ENCODE peak calls at places on chromosomes 4 and X, in five cellular contexts. One of them, this sample, is unnamed.

GRCh38 chr4:171599628-171600027 is 213.6 kb upstream of the GALNTL6 start:
- DNase-seq in H9: no peak
- DNase-seq in trophoblast cell: no peak
- DNase-seq in H1: no peak
- DNase-seq in IMR-90: no peak
- DNase-seq in this sample: no peak

GRCh38 chr4:77801260-77801608 is 17.9 kb downstream of the CNOT6L start:
- DNase-seq in H9: no peak
- DNase-seq in H1: no peak
- DNase-seq in IMR-90: no peak
- DNase-seq in trophoblast cell: no peak
- DNase-seq in this sample: no peak

GRCh38 chr4:143514432-143514831 is 930 bp downstream of the SMARCA5 start:
- DNase-seq in H1: peak
- DNase-seq in trophoblast cell: peak
- DNase-seq in IMR-90: peak
- DNase-seq in H9: peak
- DNase-seq in this sample: peak

GRCh38 chr4:91113130-91113706 is 986.0 kb downstream of the CCSER1 start:
- DNase-seq in H1: no peak
- DNase-seq in trophoblast cell: peak
- DNase-seq in H9: no peak
- DNase-seq in IMR-90: peak
- DNase-seq in this sample: peak

GRCh38 chr4:115433501-115433900 is 320.1 kb upstream of the NDST4 start:
- DNase-seq in IMR-90: no peak
- DNase-seq in H9: no peak
- DNase-seq in H1: no peak
- DNase-seq in trophoblast cell: no peak
- DNase-seq in this sample: no peak

GRCh38 chr4:148292596-148293175 is 149.5 kb downstream of the NR3C2 start:
- DNase-seq in H9: no peak
- DNase-seq in trophoblast cell: no peak
- DNase-seq in IMR-90: no peak
- DNase-seq in H1: no peak
- DNase-seq in this sample: no peak

GRCh38 chr4:120922390-120923200 is at the start of gene PRDM5:
- DNase-seq in H9: peak
- DNase-seq in trophoblast cell: peak
- DNase-seq in IMR-90: peak
- DNase-seq in H1: peak
- DNase-seq in this sample: peak

GRCh38 chr4:130306566-130306965 is 1210.6 kb downstream of the C4orf33 start:
- DNase-seq in H9: peak
- DNase-seq in IMR-90: no peak
- DNase-seq in H1: peak
- DNase-seq in trophoblast cell: no peak
- DNase-seq in this sample: no peak

GRCh38 chr4:128379860-128380259 is 92.2 kb upstream of the PGRMC2 start:
- DNase-seq in IMR-90: peak
- DNase-seq in H1: peak
- DNase-seq in H9: peak
- DNase-seq in trophoblast cell: peak
- DNase-seq in this sample: peak

GRCh38 chrX:132180929-132181328 is 38.3 kb downstream of the RAP2C start:
- DNase-seq in H9: no peak
- DNase-seq in H1: no peak
- DNase-seq in IMR-90: no peak
- DNase-seq in trophoblast cell: no peak
- DNase-seq in this sample: no peak

GRCh38 chrX:38817004-38817703 is 15.9 kb downstream of the MID1IP1 start:
- DNase-seq in H9: peak
- DNase-seq in trophoblast cell: no peak
- DNase-seq in H1: no peak
- DNase-seq in IMR-90: peak
- DNase-seq in this sample: peak

GRCh38 chr4:179417357-179417756 is 1975.1 kb upstream of the AGA start:
- DNase-seq in IMR-90: no peak
- DNase-seq in trophoblast cell: no peak
- DNase-seq in H1: no peak
- DNase-seq in H9: no peak
- DNase-seq in this sample: no peak

GRCh38 chr4:172895699-172896098 is 272.9 kb upstream of the GALNT7 start:
- DNase-seq in H1: no peak
- DNase-seq in H9: no peak
- DNase-seq in IMR-90: no peak
- DNase-seq in trophoblast cell: no peak
- DNase-seq in this sample: no peak

GRCh38 chr4:95362906-95363578 is 185.7 kb downstream of the UNC5C start:
- DNase-seq in trophoblast cell: no peak
- DNase-seq in H1: peak
- DNase-seq in H9: peak
- DNase-seq in IMR-90: peak
- DNase-seq in this sample: peak

GRCh38 chr4:36812153-36812552 is 432.4 kb upstream of the NWD2 start:
- DNase-seq in trophoblast cell: no peak
- DNase-seq in IMR-90: no peak
- DNase-seq in H9: no peak
- DNase-seq in H1: no peak
- DNase-seq in this sample: no peak

GRCh38 chr4:138696771-138697170 is 318.8 kb upstream of the NOCT start:
- DNase-seq in trophoblast cell: no peak
- DNase-seq in IMR-90: peak
- DNase-seq in H9: no peak
- DNase-seq in H1: no peak
- DNase-seq in this sample: peak

GRCh38 chrX:155745792-155746191 is 133.0 kb upstream of the TMLHE start:
- DNase-seq in trophoblast cell: no peak
- DNase-seq in H1: no peak
- DNase-seq in H9: no peak
- DNase-seq in IMR-90: peak
- DNase-seq in this sample: peak

GRCh38 chr4:48047421-48047844 is 30.9 kb downstream of the NIPAL1 start:
- DNase-seq in trophoblast cell: no peak
- DNase-seq in H9: no peak
- DNase-seq in IMR-90: no peak
- DNase-seq in H1: no peak
- DNase-seq in this sample: no peak

GRCh38 chrX:2610246-2611170 is 80.6 kb upstream of the CD99 start:
- DNase-seq in trophoblast cell: peak
- DNase-seq in H9: no peak
- DNase-seq in H1: no peak
- DNase-seq in IMR-90: peak
- DNase-seq in this sample: peak

GRCh38 chr4:90833698-90834097 is 706.5 kb downstream of the CCSER1 start:
- DNase-seq in IMR-90: no peak
- DNase-seq in trophoblast cell: no peak
- DNase-seq in H1: no peak
- DNase-seq in H9: peak
- DNase-seq in this sample: no peak

GRCh38 chr4:73867783-73868182 is 1.4 kb upstream of the CXCL1 start:
- DNase-seq in IMR-90: no peak
- DNase-seq in H9: peak
- DNase-seq in trophoblast cell: peak
- DNase-seq in H1: no peak
- DNase-seq in this sample: peak

GRCh38 chrX:21781525-21781924 is 23.6 kb upstream of the SMPX start:
- DNase-seq in trophoblast cell: no peak
- DNase-seq in H1: no peak
- DNase-seq in IMR-90: peak
- DNase-seq in H9: no peak
- DNase-seq in this sample: no peak

GRCh38 chr4:145047151-145047550 is 50.8 kb downstream of the ANAPC10 start:
- DNase-seq in IMR-90: no peak
- DNase-seq in trophoblast cell: no peak
- DNase-seq in H1: no peak
- DNase-seq in H9: no peak
- DNase-seq in this sample: no peak

GRCh38 chr4:40918330-40918729 is 168.6 kb downstream of the NSUN7 start:
- DNase-seq in trophoblast cell: no peak
- DNase-seq in H9: no peak
- DNase-seq in IMR-90: peak
- DNase-seq in H1: no peak
- DNase-seq in this sample: peak

DNA sequence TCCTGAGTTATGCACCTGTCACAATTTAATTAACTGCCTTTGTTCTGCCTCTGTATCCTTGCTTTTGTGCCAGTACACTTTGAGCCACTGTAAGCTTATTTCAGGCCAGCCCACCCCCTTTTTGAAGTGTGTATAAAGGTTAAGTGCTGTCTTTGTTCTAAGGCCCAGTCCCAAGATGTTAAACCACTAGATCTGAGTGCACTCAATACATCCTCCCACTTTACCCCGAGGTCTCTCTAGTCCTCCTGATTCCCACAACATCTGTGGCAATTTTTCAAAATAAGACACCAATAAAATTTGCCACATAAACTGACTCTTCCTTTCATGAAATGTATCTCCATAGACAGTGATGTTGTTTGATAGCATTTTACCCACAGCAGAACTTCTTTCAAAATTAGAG is 124.1 kb upstream of the SPIN4 start:
- DNase-seq in trophoblast cell: no peak
- DNase-seq in IMR-90: no peak
- DNase-seq in H1: no peak
- DNase-seq in H9: no peak
- DNase-seq in this sample: no peak
- H3K14ac ChIP-seq in trophoblast cell: no peak
- H3K14ac ChIP-seq in IMR-90: no peak
- H3K14ac ChIP-seq in H1: no peak
- H3K14ac ChIP-seq in H9: no peak
- H3K14ac ChIP-seq in this sample: no peak

DNA sequence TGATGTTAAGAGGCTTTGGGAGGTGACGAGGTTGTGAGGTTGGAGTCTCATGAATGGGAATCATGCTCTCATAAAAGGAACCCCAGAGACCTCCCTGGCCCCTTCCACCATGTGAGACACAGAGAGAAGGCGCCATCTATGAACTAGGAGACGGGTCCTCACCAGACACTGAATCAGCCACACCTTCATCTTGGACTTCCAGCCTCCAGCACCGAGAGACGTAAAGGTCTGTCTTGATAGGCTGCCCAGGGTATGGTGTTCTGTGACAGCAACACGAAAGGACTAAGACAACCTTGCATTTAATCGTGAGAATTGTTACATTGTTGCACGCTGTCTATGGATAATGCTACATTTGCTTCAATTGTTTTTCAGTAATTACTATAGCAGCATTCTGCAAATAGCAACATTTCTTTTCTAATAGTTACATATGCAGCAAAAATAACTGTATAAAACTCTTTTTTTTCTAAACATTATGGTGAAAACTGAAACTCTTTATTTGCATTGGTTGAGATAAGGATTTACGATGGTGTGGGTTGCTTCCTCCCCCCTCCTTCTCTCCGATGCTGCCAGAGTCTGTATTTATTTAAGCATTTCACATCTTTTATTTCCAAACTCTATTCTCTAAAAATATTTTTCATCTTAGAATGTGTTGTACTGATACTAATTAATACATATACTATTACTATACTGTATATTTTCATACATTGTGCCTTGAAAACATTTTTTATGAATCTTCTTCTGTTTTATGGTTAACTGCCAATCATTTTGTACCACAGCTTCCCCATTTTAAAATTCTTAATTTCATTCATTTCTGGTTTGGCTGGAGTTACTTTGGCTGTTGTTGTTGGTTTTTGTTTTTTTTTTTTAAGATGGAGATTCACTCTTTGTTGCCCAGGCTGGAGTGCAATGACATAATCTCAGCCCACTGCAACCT is 26.4 kb upstream of the AKAP17A start:
- DNase-seq in H1: peak
- DNase-seq in trophoblast cell: no peak
- DNase-seq in IMR-90: no peak
- DNase-seq in H9: no peak
- DNase-seq in this sample: no peak
- H3K18ac ChIP-seq in H1: no peak
- H3K18ac ChIP-seq in trophoblast cell: no peak
- H3K18ac ChIP-seq in IMR-90: no peak
- H3K18ac ChIP-seq in H9: no peak
- H3K18ac ChIP-seq in this sample: no peak

DNA sequence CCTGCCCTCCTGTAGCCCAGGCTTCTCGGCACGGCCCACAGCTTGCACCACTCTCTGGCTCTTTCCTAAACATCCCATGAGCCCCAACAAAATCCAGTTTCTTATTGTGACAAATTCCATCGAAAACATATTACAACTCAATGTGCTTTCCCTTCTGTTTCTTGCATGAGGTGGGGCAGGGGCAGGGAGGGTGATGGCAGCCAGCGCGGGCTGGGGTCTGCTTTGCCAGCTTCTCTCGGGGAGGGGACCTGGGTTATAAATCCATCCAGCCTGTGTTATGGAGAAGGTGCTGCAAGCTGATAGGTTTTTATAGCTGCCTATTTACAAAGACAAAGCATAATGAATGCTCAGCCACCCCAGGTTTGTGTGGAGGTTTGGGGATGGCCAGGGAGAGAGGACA is 21.1 kb downstream of the PPP2R2C start:
- DNase-seq in IMR-90: no peak
- DNase-seq in trophoblast cell: no peak
- DNase-seq in H1: no peak
- DNase-seq in H9: no peak
- DNase-seq in this sample: no peak
- H3K14ac ChIP-seq in IMR-90: no peak
- H3K14ac ChIP-seq in trophoblast cell: no peak
- H3K14ac ChIP-seq in H1: no peak
- H3K14ac ChIP-seq in H9: no peak
- H3K14ac ChIP-seq in this sample: no peak

GRCh38 chr4:84901745-84902283 is 64.7 kb downstream of the WDFY3 start:
- DNase-seq in H1: no peak
- DNase-seq in IMR-90: no peak
- DNase-seq in trophoblast cell: no peak
- DNase-seq in H9: no peak
- DNase-seq in this sample: no peak
- H3K18ac ChIP-seq in H1: no peak
- H3K18ac ChIP-seq in IMR-90: no peak
- H3K18ac ChIP-seq in trophoblast cell: no peak
- H3K18ac ChIP-seq in H9: no peak
- H3K18ac ChIP-seq in this sample: no peak

DNA sequence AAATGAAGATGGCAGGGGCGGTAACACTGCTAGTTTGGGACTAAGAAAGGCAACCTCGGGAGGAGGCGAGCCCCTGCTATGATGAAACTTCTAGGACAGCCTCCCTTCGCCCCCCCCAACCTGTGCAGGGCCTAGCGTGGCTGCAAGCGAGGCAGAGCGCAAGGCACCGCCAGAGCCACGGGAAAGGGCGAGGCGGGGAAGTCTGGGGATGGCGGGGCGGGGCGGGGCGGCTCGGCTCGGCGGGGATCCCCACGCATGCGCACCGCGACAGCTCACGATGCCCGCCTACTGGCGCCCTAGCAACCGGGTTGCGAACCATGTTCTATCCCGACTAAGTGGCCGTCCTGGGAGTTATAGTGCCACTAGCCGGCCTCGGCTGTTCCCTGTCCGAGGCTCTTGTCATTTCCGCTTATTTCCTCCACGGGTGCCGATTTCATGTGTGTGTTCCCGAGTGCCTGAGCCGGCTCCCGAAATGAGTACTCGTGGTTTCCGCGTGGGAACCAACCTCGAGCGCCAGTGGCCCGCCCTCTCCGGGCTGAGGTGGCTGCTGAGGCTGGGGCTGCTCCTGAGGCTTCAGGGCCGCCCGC is 28.7 kb upstream of the RBMX start:
- DNase-seq in H9: peak
- DNase-seq in IMR-90: peak
- DNase-seq in trophoblast cell: peak
- DNase-seq in H1: peak
- DNase-seq in this sample: peak
- H3K14ac ChIP-seq in H9: no peak
- H3K14ac ChIP-seq in IMR-90: no peak
- H3K14ac ChIP-seq in trophoblast cell: peak
- H3K14ac ChIP-seq in H1: no peak
- H3K14ac ChIP-seq in this sample: no peak

This sample was measured in mesenchymal stem cell.